ENCODE peak calls at places on chromosomes 3 and 15, in eight cellular contexts. J is NCI-H1092 treated with DMSO at 0.1 percent for 48 hours; F is AG09309; Z is frontal cortex; P is colonic mucosa; L is NCI-H2081; Y is activated CD4-positive, alpha-beta T cell treated with anti-CD3 and anti-CD28 coated beads, Interleukin-2, amount 10 ng/mL, durations not matched to agents 7 days and 5 days; C is astrocyte of the spinal cord. E is an unnamed sample.

GRCh38 chr15:72358532-72359180 is 17.2 kb downstream of the HEXA start:
- DNase-seq in L (no peak), P (peak), F (peak), Z (peak), C (peak), Y (no peak), J (no peak), E (peak)

GRCh38 chr3:127077068-127077467 is 94.2 kb downstream of the PLXNA1 start:
- DNase-seq in L (no peak), C (no peak), Z (no peak), P (no peak), Y (no peak), J (no peak), F (no peak), E (no peak)

GRCh38 chr3:122100591-122101491 is 45.7 kb downstream of the CD86 start:
- DNase-seq in L (peak), J (no peak), Y (peak), C (no peak), Z (no peak), F (no peak), P (no peak), E (no peak)

GRCh38 chr15:79296583-79296982 is 14.1 kb downstream of the ANKRD34C start:
- DNase-seq in C (no peak), L (no peak), Y (no peak), P (no peak), J (no peak), Z (no peak), F (no peak), E (no peak)

GRCh38 chr3:20669184-20669583 is 483.2 kb upstream of the SGO1 start:
- DNase-seq in C (no peak), F (no peak), L (no peak), Z (peak), P (no peak), J (no peak), Y (no peak), E (no peak)

GRCh38 chr15:84824260-84824690 is 7.1 kb downstream of the ALPK3 start:
- DNase-seq in L (no peak), Y (no peak), F (no peak), P (peak), Z (peak), J (no peak), C (no peak), E (no peak)

GRCh38 chr15:78195735-78196201 is 38.6 kb downstream of the ACSBG1 start:
- DNase-seq in Y (peak), C (no peak), L (peak), J (peak), F (no peak), Z (peak), P (peak), E (peak)

GRCh38 chr15:28911295-28911979 is 25.7 kb downstream of the APBA2 start:
- DNase-seq in F (no peak), Y (no peak), C (no peak), L (no peak), P (no peak), J (no peak), Z (no peak), E (no peak)

GRCh38 chr3:40309925-40310635 is 573 bp downstream of the EIF1B start:
- DNase-seq in L (peak), F (no peak), Z (peak), J (peak), Y (peak), C (peak), P (peak), E (no peak)

GRCh38 chr3:176395269-176395668 is 802.0 kb downstream of the TBL1XR1 start:
- DNase-seq in J (no peak), F (no peak), P (no peak), L (no peak), Y (no peak), C (no peak), Z (no peak), E (no peak)

GRCh38 chr3:15063238-15063637 is 1.9 kb downstream of the MRPS25 start:
- DNase-seq in F (no peak), P (no peak), Y (no peak), J (no peak), C (no peak), Z (no peak), L (no peak), E (no peak)

GRCh38 chr15:42808921-42809320 is 72.0 kb upstream of the CDAN1 start:
- DNase-seq in Y (no peak), C (no peak), Z (no peak), P (no peak), J (no peak), L (no peak), F (no peak), E (no peak)

GRCh38 chr3:103319912-103320311 is 885.1 kb downstream of the ZPLD1 start:
- DNase-seq in C (no peak), Y (no peak), P (no peak), F (no peak), L (no peak), Z (no peak), J (no peak), E (no peak)

GRCh38 chr3:72255191-72255590 is 470.2 kb upstream of the PROK2 start:
- DNase-seq in J (no peak), P (no peak), Z (no peak), Y (no peak), L (peak), C (peak), F (no peak), E (peak)

GRCh38 chr15:68311464-68311835 is 33.9 kb downstream of the FEM1B start:
- DNase-seq in L (no peak), C (no peak), Y (no peak), Z (no peak), J (no peak), F (no peak), P (no peak), E (no peak)

GRCh38 chr15:40063563-40064011 is 24.6 kb upstream of the SRP14 start:
- DNase-seq in L (peak), Z (no peak), P (no peak), J (no peak), F (no peak), C (peak), Y (no peak), E (no peak)

GRCh38 chr3:43176666-43177065 is 70.8 kb upstream of the POMGNT2 start:
- DNase-seq in F (no peak), P (no peak), Y (no peak), C (no peak), L (no peak), Z (no peak), J (no peak), E (no peak)

GRCh38 chr15:89714775-89715174 is 24.2 kb downstream of the WDR93 start:
- DNase-seq in J (no peak), Z (no peak), F (no peak), P (no peak), C (no peak), Y (no peak), L (no peak), E (no peak)

GRCh38 chr3:126111126-126111551 is 27.2 kb upstream of the SLC41A3 start:
- DNase-seq in P (peak), J (no peak), Z (no peak), F (no peak), Y (no peak), C (no peak), L (no peak), E (no peak)

GRCh38 chr3:124316034-124316287 is 324.0 kb upstream of the ROPN1 start:
- DNase-seq in Z (no peak), Y (no peak), L (no peak), C (no peak), F (no peak), P (no peak), J (no peak), E (no peak)

GRCh38 chr15:59131456-59131855 is 26.5 kb downstream of the CCNB2 start:
- DNase-seq in Z (no peak), C (no peak), F (no peak), J (no peak), P (no peak), L (no peak), Y (no peak), E (no peak)

GRCh38 chr3:42846682-42847522 is 28.8 kb downstream of the CYP8B1 start:
- DNase-seq in F (no peak), C (no peak), L (no peak), Y (no peak), P (no peak), J (no peak), Z (no peak), E (no peak)

GRCh38 chr15:23503546-23503945 is 56.5 kb upstream of the GOLGA6L2 start:
- DNase-seq in C (no peak), F (no peak), L (peak), Y (no peak), P (no peak), Z (no peak), J (peak), E (no peak)

GRCh38 chr3:149648525-149648924 is 9.3 kb downstream of the WWTR1 start:
- DNase-seq in J (no peak), C (no peak), Y (no peak), F (no peak), L (no peak), P (no peak), Z (no peak), E (no peak)

E was measured in prostate gland.